ENCODE peak calls at places on chromosomes 12 and 14, in four cellular contexts. L is IMR-90, B is GM12878, C is H1. J is an unnamed sample.

GRCh38 chr14:92759300-92759678 is 10.9 kb upstream of the LGMN start:
- DNase-seq in L (peak; percentile 49), B (no peak), C (no peak), J (peak; percentile 41)

GRCh38 chr12:11879306-11879705 is 191.4 kb upstream of the BCL2L14 start:
- DNase-seq in L (peak; percentile 69), B (no peak), C (no peak), J (no peak)

GRCh38 chr14:51644215-51644969 is 7.3 kb upstream of the FRMD6 start:
- DNase-seq in L (peak; percentile 58), B (no peak), C (no peak), J (no peak)

GRCh38 chr14:51603495-51603894 is 48.2 kb upstream of the FRMD6 start:
- DNase-seq in L (no peak), B (no peak), C (no peak), J (no peak)

GRCh38 chr14:49853572-49854375 is 1.2 kb upstream of the NEMF start:
- DNase-seq in L (peak; percentile 81), B (no peak), C (peak; percentile 81), J (no peak)

GRCh38 chr12:12138203-12139154 is 67.7 kb downstream of the BCL2L14 start:
- DNase-seq in L (no peak), B (no peak), C (no peak), J (no peak)

GRCh38 chr14:72774894-72775620 is 118.8 kb downstream of the DPF3 start:
- DNase-seq in L (no peak), B (no peak), C (no peak), J (no peak)

GRCh38 chr12:65876898-65877721 is 52.8 kb downstream of the HMGA2 start:
- DNase-seq in L (no peak), B (no peak), C (no peak), J (no peak)

GRCh38 chr12:13609874-13610273 is 371.5 kb downstream of the GRIN2B start:
- DNase-seq in L (no peak), B (no peak), C (no peak), J (no peak)

GRCh38 chr14:69713127-69713800 is 53.7 kb upstream of the SRSF5 start:
- DNase-seq in L (no peak), B (no peak), C (peak; percentile 67), J (no peak)

GRCh38 chr12:132352896-132353800 is 23.8 kb upstream of the GALNT9 start:
- DNase-seq in L (no peak), B (no peak), C (no peak), J (no peak)

GRCh38 chr12:49824886-49825285 is 3.3 kb downstream of the NCKAP5L start:
- DNase-seq in L (peak; percentile 83), B (no peak), C (no peak), J (no peak)

GRCh38 chr14:65637780-65638179 is 225.2 kb downstream of the FUT8 start:
- DNase-seq in L (peak; percentile 1), B (peak; percentile 72), C (no peak), J (no peak)

GRCh38 chr12:39923364-39923763 is 182.5 kb downstream of the SLC2A13 start:
- DNase-seq in L (no peak), B (no peak), C (no peak), J (no peak)

GRCh38 chr12:107462428-107463332 is 222.9 kb upstream of the PWP1 start:
- DNase-seq in L (no peak), B (no peak), C (no peak), J (no peak)

GRCh38 chr12:107458990-107459389 is 226.6 kb upstream of the PWP1 start:
- DNase-seq in L (no peak), B (no peak), C (no peak), J (no peak)

GRCh38 chr12:107458163-107458562 is 227.4 kb upstream of the PWP1 start:
- DNase-seq in L (no peak), B (no peak), C (no peak), J (no peak)

GRCh38 chr12:107459649-107460048 is 225.9 kb upstream of the PWP1 start:
- DNase-seq in L (no peak), B (no peak), C (no peak), J (no peak)

GRCh38 chr12:107461222-107461980 is 224.2 kb upstream of the PWP1 start:
- DNase-seq in L (peak; percentile 91), B (no peak), C (no peak), J (no peak)
- TF ChIP-seq CHD1 in L (no peak), B (no peak), C (no peak), J (no peak)

DNA sequence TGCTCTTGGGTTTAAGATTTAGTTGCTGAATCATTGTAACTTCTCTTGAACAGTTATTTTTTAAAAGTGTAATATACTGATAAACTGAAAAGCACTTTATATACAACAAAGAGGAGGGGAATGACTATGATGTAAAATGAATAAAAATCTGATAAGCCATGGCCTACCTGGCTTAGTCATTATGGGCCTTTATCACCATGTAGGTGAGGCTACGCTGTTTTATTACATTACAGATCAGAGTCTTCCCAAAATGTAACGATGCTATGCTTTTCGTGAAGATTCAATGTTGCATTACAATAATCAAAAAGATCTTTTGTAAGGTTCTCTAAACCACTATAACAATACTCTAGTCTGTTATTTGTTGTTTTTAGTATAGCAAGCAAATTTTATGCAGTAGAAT is 34.2 kb downstream of the ARID4A start:
- DNase-seq in L (no peak), B (no peak), C (no peak), J (no peak)
- TF ChIP-seq CHD1 in L (no peak), B (no peak), C (no peak), J (no peak)

DNA sequence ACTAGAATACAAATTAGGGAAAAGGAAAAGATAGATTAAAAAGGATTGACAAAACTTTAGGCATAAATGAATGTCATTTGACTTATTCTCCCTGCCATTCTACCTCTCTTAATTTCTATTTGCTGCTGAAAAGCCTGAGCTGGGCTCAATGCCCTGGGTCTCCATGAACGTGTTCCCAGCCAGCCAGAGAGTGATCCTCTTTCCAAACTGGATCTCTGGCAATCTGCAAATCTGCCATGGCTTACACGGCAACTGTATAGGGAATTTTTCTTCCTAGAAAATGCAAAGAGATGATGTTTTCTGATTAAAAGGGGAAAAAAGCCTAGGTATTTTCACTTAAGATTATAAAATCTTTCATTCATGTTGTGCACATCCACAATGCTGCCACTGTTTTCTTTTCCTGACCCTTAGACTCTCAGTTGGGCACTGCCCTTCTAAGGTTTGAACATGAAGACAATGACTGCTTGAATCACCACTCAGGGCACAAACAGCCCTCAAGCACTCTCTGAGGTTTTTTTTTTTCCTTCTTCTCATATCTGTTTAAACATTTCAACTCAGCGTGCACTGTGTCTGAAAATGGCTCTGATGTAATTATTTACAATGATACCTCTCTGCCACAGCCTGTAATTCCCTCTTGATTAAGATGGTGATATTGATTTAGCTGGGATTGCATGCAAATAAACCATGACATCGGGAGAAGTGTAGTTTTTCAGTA is 60.3 kb downstream of the DACT1 start:
- DNase-seq in L (no peak), B (no peak), C (no peak), J (no peak)
- TF ChIP-seq CHD1 in L (no peak), B (no peak), C (no peak), J (no peak)

GRCh38 chr14:68662395-68662794 is 130.5 kb downstream of the ZFP36L1 start:
- DNase-seq in L (peak; percentile 16), B (no peak), C (no peak), J (no peak)

GRCh38 chr14:68664225-68664681 is 128.6 kb downstream of the ZFP36L1 start:
- DNase-seq in L (peak; percentile 12), B (peak; percentile 34), C (peak; percentile 39), J (no peak)

GRCh38 chr14:68665116-68665515 is 127.8 kb downstream of the ZFP36L1 start:
- DNase-seq in L (peak; percentile 68), B (no peak), C (peak; percentile 20), J (no peak)

GRCh38 chr14:68661226-68662225 is 131.3 kb downstream of the ZFP36L1 start:
- DNase-seq in L (no peak), B (no peak), C (no peak), J (no peak)

GRCh38 chr14:68663385-68664076 is 129.3 kb downstream of the ZFP36L1 start:
- DNase-seq in L (peak; percentile 91), B (peak; percentile 77), C (peak; percentile 35), J (no peak)
- TF ChIP-seq CHD1 in L (no peak), B (no peak), C (no peak), J (no peak)

GRCh38 chr12:69189378-69189978 is 49.9 kb upstream of the CPSF6 start:
- DNase-seq in L (no peak), B (no peak), C (no peak), J (no peak)
- TF ChIP-seq CHD1 in L (no peak), B (no peak), C (no peak), J (no peak)